ENCODE peak calls at places on chromosomes 11 and 22, in eight cellular contexts. One of them, this sample, is unnamed.

GRCh38 chr11:45180158-45180887 is 33.9 kb downstream of the PRDM11 start:
- DNase-seq in CD4-positive, CD25-positive, alpha-beta regulatory T cell: no peak
- DNase-seq in tibial nerve: no peak
- DNase-seq in mesenchymal stem cell: peak; percentile 21
- DNase-seq in psoas muscle: peak; percentile 68
- DNase-seq in astrocyte: no peak
- DNase-seq in lung: peak; percentile 48
- DNase-seq in GM12865: peak; percentile 31
- DNase-seq in this sample: no peak

GRCh38 chr22:22901578-22902218 is 14.1 kb downstream of the IGLL5 start:
- DNase-seq in CD4-positive, CD25-positive, alpha-beta regulatory T cell: no peak
- DNase-seq in tibial nerve: no peak
- DNase-seq in mesenchymal stem cell: no peak
- DNase-seq in psoas muscle: no peak
- DNase-seq in astrocyte: no peak
- DNase-seq in lung: no peak
- DNase-seq in GM12865: no peak
- DNase-seq in this sample: no peak

GRCh38 chr11:65615950-65616574 is 486 bp downstream of the PCNX3 start:
- DNase-seq in CD4-positive, CD25-positive, alpha-beta regulatory T cell: no peak
- DNase-seq in tibial nerve: no peak
- DNase-seq in mesenchymal stem cell: no peak
- DNase-seq in psoas muscle: peak; percentile 75
- DNase-seq in astrocyte: no peak
- DNase-seq in lung: no peak
- DNase-seq in GM12865: peak; percentile 66
- DNase-seq in this sample: no peak

GRCh38 chr11:45881708-45882368 is 3.6 kb upstream of the MAPK8IP1 start:
- DNase-seq in CD4-positive, CD25-positive, alpha-beta regulatory T cell: no peak
- DNase-seq in tibial nerve: no peak
- DNase-seq in mesenchymal stem cell: peak; percentile 37
- DNase-seq in psoas muscle: no peak
- DNase-seq in astrocyte: no peak
- DNase-seq in lung: no peak
- DNase-seq in GM12865: no peak
- DNase-seq in this sample: no peak

GRCh38 chr11:75301602-75302345 is 49.7 kb downstream of the ARRB1 start:
- DNase-seq in CD4-positive, CD25-positive, alpha-beta regulatory T cell: no peak
- DNase-seq in tibial nerve: no peak
- DNase-seq in mesenchymal stem cell: no peak
- DNase-seq in psoas muscle: peak; percentile 11
- DNase-seq in astrocyte: no peak
- DNase-seq in lung: no peak
- DNase-seq in GM12865: no peak
- DNase-seq in this sample: no peak

GRCh38 chr11:15965562-15966250 is 390.6 kb downstream of the SOX6 start:
- DNase-seq in CD4-positive, CD25-positive, alpha-beta regulatory T cell: no peak
- DNase-seq in tibial nerve: no peak
- DNase-seq in mesenchymal stem cell: no peak
- DNase-seq in psoas muscle: no peak
- DNase-seq in astrocyte: no peak
- DNase-seq in lung: peak; percentile 58
- DNase-seq in GM12865: peak; percentile 48
- DNase-seq in this sample: no peak

GRCh38 chr11:44248109-44248508 is 61.8 kb downstream of the ALX4 start:
- DNase-seq in CD4-positive, CD25-positive, alpha-beta regulatory T cell: no peak
- DNase-seq in tibial nerve: no peak
- DNase-seq in mesenchymal stem cell: no peak
- DNase-seq in psoas muscle: no peak
- DNase-seq in astrocyte: no peak
- DNase-seq in lung: no peak
- DNase-seq in GM12865: no peak
- DNase-seq in this sample: no peak

GRCh38 chr11:3109921-3110706 is 52.9 kb upstream of the CARS1 start:
- DNase-seq in CD4-positive, CD25-positive, alpha-beta regulatory T cell: peak; percentile 25
- DNase-seq in tibial nerve: peak; percentile 13
- DNase-seq in mesenchymal stem cell: peak; percentile 26
- DNase-seq in psoas muscle: peak; percentile 46
- DNase-seq in astrocyte: no peak
- DNase-seq in lung: no peak
- DNase-seq in GM12865: peak; percentile 37
- DNase-seq in this sample: peak; percentile 33

GRCh38 chr11:92340839-92341238 is 116.2 kb downstream of the FAT3 start:
- DNase-seq in CD4-positive, CD25-positive, alpha-beta regulatory T cell: peak; percentile 0
- DNase-seq in tibial nerve: no peak
- DNase-seq in mesenchymal stem cell: no peak
- DNase-seq in psoas muscle: no peak
- DNase-seq in astrocyte: no peak
- DNase-seq in lung: no peak
- DNase-seq in GM12865: peak; percentile 28
- DNase-seq in this sample: peak; percentile 15

GRCh38 chr11:61901353-61901858 is 10.1 kb upstream of the FADS3 start:
- DNase-seq in CD4-positive, CD25-positive, alpha-beta regulatory T cell: no peak
- DNase-seq in tibial nerve: no peak
- DNase-seq in mesenchymal stem cell: no peak
- DNase-seq in psoas muscle: no peak
- DNase-seq in astrocyte: no peak
- DNase-seq in lung: no peak
- DNase-seq in GM12865: no peak
- DNase-seq in this sample: no peak

GRCh38 chr22:42943981-42944380 is 71.0 kb downstream of the PACSIN2 start:
- DNase-seq in CD4-positive, CD25-positive, alpha-beta regulatory T cell: no peak
- DNase-seq in tibial nerve: no peak
- DNase-seq in mesenchymal stem cell: no peak
- DNase-seq in psoas muscle: no peak
- DNase-seq in astrocyte: no peak
- DNase-seq in lung: no peak
- DNase-seq in GM12865: no peak
- DNase-seq in this sample: no peak
- H3K4me3 ChIP-seq in CD4-positive, CD25-positive, alpha-beta regulatory T cell: no peak overlapping the region
- H3K4me3 ChIP-seq in tibial nerve: no peak overlapping the region
- H3K4me3 ChIP-seq in mesenchymal stem cell: no peak overlapping the region
- H3K4me3 ChIP-seq in psoas muscle: no peak overlapping the region
- H3K4me3 ChIP-seq in astrocyte: no peak overlapping the region
- H3K4me3 ChIP-seq in lung: no peak overlapping the region
- H3K4me3 ChIP-seq in GM12865: no peak overlapping the region
- H3K4me3 ChIP-seq in this sample: no peak overlapping the region

GRCh38 chr11:124114942-124115781 is at the start of gene VWA5A:
- DNase-seq in CD4-positive, CD25-positive, alpha-beta regulatory T cell: peak; percentile 91
- DNase-seq in tibial nerve: peak; percentile 40
- DNase-seq in mesenchymal stem cell: peak; percentile 93
- DNase-seq in psoas muscle: peak; percentile 73
- DNase-seq in astrocyte: peak; percentile 84
- DNase-seq in lung: peak; percentile 85
- DNase-seq in GM12865: peak; percentile 84
- DNase-seq in this sample: peak; percentile 81
- H3K4me3 ChIP-seq in CD4-positive, CD25-positive, alpha-beta regulatory T cell: peak within 1 kb of the TSS; percentile 93
- H3K4me3 ChIP-seq in tibial nerve: peak within 1 kb of the TSS; percentile 54
- H3K4me3 ChIP-seq in mesenchymal stem cell: peak within 1 kb of the TSS; percentile 43
- H3K4me3 ChIP-seq in psoas muscle: peak within 1 kb of the TSS; percentile 65
- H3K4me3 ChIP-seq in astrocyte: peak within 1 kb of the TSS; percentile 67
- H3K4me3 ChIP-seq in lung: peak within 1 kb of the TSS; percentile 48
- H3K4me3 ChIP-seq in GM12865: peak within 1 kb of the TSS; percentile 55
- H3K4me3 ChIP-seq in this sample: peak within 1 kb of the TSS; percentile 61

DNA sequence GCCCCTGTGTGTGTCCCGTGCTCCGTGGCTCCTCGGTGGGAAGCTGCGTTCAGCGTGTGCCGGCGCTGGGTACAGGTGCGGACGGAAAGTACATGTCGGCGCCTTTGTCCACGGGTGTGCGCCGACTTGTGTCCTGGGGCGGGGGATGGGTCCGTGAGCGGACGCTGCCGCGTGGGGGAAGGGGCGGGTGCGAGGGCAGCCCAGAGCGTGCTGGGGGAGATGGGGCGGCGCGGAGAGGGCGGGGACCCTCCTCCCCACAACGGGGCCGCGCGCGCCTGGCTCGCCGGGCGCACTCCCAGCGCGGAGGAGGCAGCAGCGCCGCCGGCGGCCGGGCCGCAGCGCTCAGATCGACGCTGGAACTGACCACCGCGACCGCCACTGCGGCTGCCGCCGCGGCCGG is 33.6 kb upstream of the RELT start:
- DNase-seq in CD4-positive, CD25-positive, alpha-beta regulatory T cell: no peak
- DNase-seq in tibial nerve: no peak
- DNase-seq in mesenchymal stem cell: no peak
- DNase-seq in psoas muscle: no peak
- DNase-seq in astrocyte: no peak
- DNase-seq in lung: no peak
- DNase-seq in GM12865: no peak
- DNase-seq in this sample: no peak
- H3K4me3 ChIP-seq in CD4-positive, CD25-positive, alpha-beta regulatory T cell: no peak overlapping the region
- H3K4me3 ChIP-seq in tibial nerve: peak overlapping the region; percentile 21
- H3K4me3 ChIP-seq in mesenchymal stem cell: peak overlapping the region; percentile 27
- H3K4me3 ChIP-seq in psoas muscle: peak overlapping the region; percentile 62
- H3K4me3 ChIP-seq in astrocyte: no peak overlapping the region
- H3K4me3 ChIP-seq in lung: no peak overlapping the region
- H3K4me3 ChIP-seq in GM12865: no peak overlapping the region
- H3K4me3 ChIP-seq in this sample: no peak overlapping the region

GRCh38 chr11:71999360-71999759 is 651 bp downstream of the IL18BP start:
- DNase-seq in CD4-positive, CD25-positive, alpha-beta regulatory T cell: no peak
- DNase-seq in tibial nerve: no peak
- DNase-seq in mesenchymal stem cell: peak; percentile 65
- DNase-seq in psoas muscle: no peak
- DNase-seq in astrocyte: no peak
- DNase-seq in lung: no peak
- DNase-seq in GM12865: no peak
- DNase-seq in this sample: no peak
- H3K4me3 ChIP-seq in CD4-positive, CD25-positive, alpha-beta regulatory T cell: peak overlapping the region; percentile 84
- H3K4me3 ChIP-seq in tibial nerve: no peak overlapping the region
- H3K4me3 ChIP-seq in mesenchymal stem cell: no peak overlapping the region
- H3K4me3 ChIP-seq in psoas muscle: peak overlapping the region; percentile 41
- H3K4me3 ChIP-seq in astrocyte: no peak overlapping the region
- H3K4me3 ChIP-seq in lung: no peak overlapping the region
- H3K4me3 ChIP-seq in GM12865: peak overlapping the region; percentile 60
- H3K4me3 ChIP-seq in this sample: peak overlapping the region; percentile 65

DNA sequence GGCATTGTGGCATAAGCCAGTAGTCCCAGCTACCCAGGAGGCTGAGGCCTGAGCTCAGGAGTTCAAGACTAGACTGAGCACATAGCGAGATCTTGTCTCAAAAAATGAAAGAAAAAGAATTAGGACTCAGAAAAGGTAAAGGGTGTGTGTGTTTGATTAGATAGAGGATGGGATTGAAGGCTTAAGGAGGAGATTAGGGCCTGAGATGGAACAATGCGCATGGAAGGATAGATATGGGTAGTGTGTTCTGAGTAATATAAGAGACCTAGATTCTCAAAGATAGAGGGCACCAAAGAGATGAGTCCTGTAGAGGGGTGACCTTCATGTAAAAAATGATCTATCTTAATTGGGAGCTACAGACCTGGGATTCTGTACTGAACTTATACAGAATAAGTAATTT is 17.3 kb upstream of the RAB30 start:
- DNase-seq in CD4-positive, CD25-positive, alpha-beta regulatory T cell: peak; percentile 9
- DNase-seq in tibial nerve: no peak
- DNase-seq in mesenchymal stem cell: no peak
- DNase-seq in psoas muscle: no peak
- DNase-seq in astrocyte: no peak
- DNase-seq in lung: no peak
- DNase-seq in GM12865: no peak
- DNase-seq in this sample: no peak
- H3K4me3 ChIP-seq in CD4-positive, CD25-positive, alpha-beta regulatory T cell: no peak overlapping the region
- H3K4me3 ChIP-seq in tibial nerve: no peak overlapping the region
- H3K4me3 ChIP-seq in mesenchymal stem cell: no peak overlapping the region
- H3K4me3 ChIP-seq in psoas muscle: no peak overlapping the region
- H3K4me3 ChIP-seq in astrocyte: no peak overlapping the region
- H3K4me3 ChIP-seq in lung: no peak overlapping the region
- H3K4me3 ChIP-seq in GM12865: no peak overlapping the region
- H3K4me3 ChIP-seq in this sample: no peak overlapping the region

DNA sequence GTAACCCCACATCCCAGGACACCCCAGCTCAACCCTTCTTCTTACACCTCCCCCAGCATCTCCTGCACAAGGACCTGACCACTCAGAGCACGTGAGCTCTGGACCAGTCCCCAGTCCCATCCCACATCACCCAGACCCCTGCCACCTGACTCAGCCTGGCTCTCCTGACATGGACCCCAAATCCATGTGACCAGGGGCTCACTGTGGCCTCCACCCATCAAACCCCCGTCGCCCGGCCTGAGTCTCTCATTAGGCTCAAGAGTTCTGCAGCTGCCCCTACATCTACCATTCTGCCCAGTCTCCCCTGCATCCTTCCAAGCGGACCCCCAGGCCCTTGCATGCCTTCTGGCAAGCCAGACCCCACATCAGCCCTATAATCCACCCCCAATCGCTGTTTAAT is 1.9 kb upstream of the LIF start:
- DNase-seq in CD4-positive, CD25-positive, alpha-beta regulatory T cell: no peak
- DNase-seq in tibial nerve: no peak
- DNase-seq in mesenchymal stem cell: no peak
- DNase-seq in psoas muscle: no peak
- DNase-seq in astrocyte: no peak
- DNase-seq in lung: no peak
- DNase-seq in GM12865: no peak
- DNase-seq in this sample: no peak
- H3K4me3 ChIP-seq in CD4-positive, CD25-positive, alpha-beta regulatory T cell: no peak overlapping the region
- H3K4me3 ChIP-seq in tibial nerve: no peak overlapping the region
- H3K4me3 ChIP-seq in mesenchymal stem cell: no peak overlapping the region
- H3K4me3 ChIP-seq in psoas muscle: no peak overlapping the region
- H3K4me3 ChIP-seq in astrocyte: no peak overlapping the region
- H3K4me3 ChIP-seq in lung: no peak overlapping the region
- H3K4me3 ChIP-seq in GM12865: no peak overlapping the region
- H3K4me3 ChIP-seq in this sample: no peak overlapping the region